ENCODE peak calls at places on chromosomes 13 and 19, in ten cellular contexts. Z, Q, U, H, S, A, K, O, P and V are unnamed samples. For H3K4me1, the result is how much of the 10 kb centered on the place peaks cover.

GRCh38 chr19:42066075-42066754 is 3.8 kb downstream of the GRIK5 start:
- DNase-seq in Z (no peak), K (no peak), P (no peak), U (peak), Q (no peak), H (no peak), O (peak), A (peak), S (no peak), V (no peak)

GRCh38 chr13:110713981-110714797 is 689 bp downstream of the ING1 start:
- DNase-seq in H (peak), K (peak), Z (peak), O (peak), U (peak), S (peak), A (peak), P (peak), Q (peak), V (peak)

GRCh38 chr13:104314926-104315535 is 1248.8 kb upstream of the SLC10A2 start:
- DNase-seq in K (no peak), A (no peak), Q (no peak), H (no peak), O (peak), U (peak), S (no peak), Z (peak), P (no peak), V (no peak)

GRCh38 chr19:11268783-11269267 is 6.5 kb upstream of the DOCK6 start:
- DNase-seq in O (peak), S (no peak), A (no peak), U (peak), Z (peak), K (peak), H (peak), P (peak), Q (peak), V (no peak)

GRCh38 chr19:19551862-19552192 is 13.8 kb downstream of the CILP2 start:
- DNase-seq in S (no peak), Q (no peak), U (peak), O (peak), Z (no peak), K (no peak), A (no peak), P (no peak), H (no peak), V (no peak)

GRCh38 chr19:31676271-31677004 is 327.2 kb upstream of the TSHZ3 start:
- DNase-seq in Q (no peak), Z (peak), U (no peak), H (no peak), K (no peak), P (no peak), S (no peak), O (peak), A (peak), V (no peak)

GRCh38 chr13:100546713-100547405 is 41.7 kb downstream of the GGACT start:
- DNase-seq in P (no peak), A (no peak), Z (no peak), K (no peak), Q (no peak), H (no peak), S (no peak), O (no peak), U (no peak), V (no peak)

GRCh38 chr13:47610687-47611086 is 390.4 kb downstream of the SUCLA2 start:
- DNase-seq in P (no peak), Q (no peak), H (no peak), Z (no peak), O (no peak), A (no peak), U (no peak), K (no peak), S (no peak), V (no peak)

GRCh38 chr13:94548382-94549240 is 47.3 kb downstream of the TGDS start:
- DNase-seq in Q (peak), H (peak), U (peak), K (peak), S (peak), A (peak), O (peak), P (peak), Z (no peak), V (peak)

GRCh38 chr13:106471957-106472543 is 63.4 kb downstream of the EFNB2 start:
- DNase-seq in A (peak), O (peak), K (peak), H (peak), Q (no peak), U (peak), S (peak), P (no peak), Z (peak), V (no peak)

GRCh38 chr13:32472194-32472621 is 44.3 kb upstream of the N4BP2L1 start:
- DNase-seq in Z (no peak), K (no peak), P (no peak), O (no peak), U (no peak), H (no peak), A (no peak), S (no peak), Q (no peak), V (no peak)

GRCh38 chr19:17686592-17687042 is 1.5 kb downstream of the UNC13A start:
- DNase-seq in O (peak), P (peak), A (peak), S (peak), Z (no peak), K (no peak), U (no peak), H (no peak), Q (peak), V (no peak)

GRCh38 chr13:41418027-41418426 is 39.3 kb upstream of the RGCC start:
- DNase-seq in P (no peak), U (peak), S (no peak), K (no peak), H (no peak), O (peak), A (no peak), Z (no peak), Q (no peak), V (no peak)

GRCh38 chr19:10187315-10187714 is 7.4 kb downstream of the DNMT1 start:
- DNase-seq in H (no peak), O (no peak), K (no peak), A (no peak), Q (no peak), U (no peak), P (no peak), S (no peak), Z (no peak), V (no peak)

GRCh38 chr19:23686622-23687423 is at the start of gene ZNF675:
- DNase-seq in U (peak), P (peak), H (peak), Q (peak), A (peak), S (peak), K (peak), Z (peak), O (peak), V (peak)

GRCh38 chr13:110266983-110267382 is 40.0 kb downstream of the COL4A1 start:
- DNase-seq in U (no peak), P (no peak), S (no peak), H (no peak), O (no peak), A (peak), K (peak), Q (no peak), Z (no peak), V (no peak)

GRCh38 chr19:48686103-48686502 is 9.7 kb upstream of the FUT2 start:
- DNase-seq in Q (no peak), H (peak), Z (no peak), O (no peak), U (no peak), A (no peak), K (no peak), P (no peak), S (no peak), V (no peak)

GRCh38 chr19:53696951-53697350 is 65.2 kb downstream of the DPRX start:
- DNase-seq in A (peak), O (peak), Q (no peak), K (no peak), P (no peak), Z (no peak), H (no peak), U (no peak), S (no peak), V (no peak)

GRCh38 chr13:70107498-70108271 is at the start of gene ATXN8OS:
- DNase-seq in P (no peak), S (peak), U (no peak), Q (no peak), H (no peak), A (peak), Z (peak), O (peak), K (no peak), V (no peak)

GRCh38 chr19:51002101-51002532 is 713 bp upstream of the KLK8 start:
- DNase-seq in Z (no peak), O (no peak), Q (no peak), S (no peak), H (no peak), A (peak), K (no peak), P (no peak), U (no peak), V (no peak)

GRCh38 chr13:37602743-37603381 is 4.3 kb upstream of the POSTN start:
- DNase-seq in Q (no peak), O (peak), S (no peak), H (peak), U (peak), K (no peak), P (no peak), Z (no peak), A (no peak), V (no peak)

GRCh38 chr19:10468133-10468532 is 35.0 kb downstream of the KEAP1 start:
- DNase-seq in P (no peak), Z (no peak), A (peak), U (no peak), H (no peak), S (no peak), Q (no peak), O (no peak), K (no peak), V (no peak)

GRCh38 chr13:96090240-96091101 is 564 bp downstream of the HS6ST3 start:
- DNase-seq in A (peak), S (peak), H (no peak), P (peak), O (peak), K (peak), Z (no peak), Q (peak), U (no peak), V (no peak)

GRCh38 chr13:112169941-112170822 is 103.2 kb downstream of the SOX1 start:
- DNase-seq in S (peak), H (no peak), A (no peak), Z (no peak), P (no peak), Q (no peak), K (no peak), U (no peak), O (no peak), V (no peak)

GRCh38 chr19:42658148-42658547 is 63.4 kb upstream of the CEACAM8 start:
- DNase-seq in O (peak), S (no peak), Q (no peak), A (no peak), P (no peak), Z (no peak), H (no peak), K (no peak), U (peak), V (no peak)

GRCh38 chr13:109182777-109183465 is 553.5 kb downstream of the MYO16 start:
- DNase-seq in Q (no peak), O (peak), S (no peak), H (no peak), U (peak), P (no peak), K (no peak), Z (no peak), A (peak), V (no peak)

GRCh38 chr19:12543855-12544254 is 7.4 kb downstream of the ZNF564 start:
- DNase-seq in K (no peak), A (no peak), Z (peak), O (peak), H (no peak), P (no peak), S (no peak), Q (no peak), U (no peak), V (no peak)

GRCh38 chr13:39209731-39210633 is 171.7 kb downstream of the NHLRC3 start:
- DNase-seq in P (no peak), Z (no peak), U (peak), K (no peak), Q (no peak), H (no peak), A (no peak), O (peak), S (no peak), V (no peak)

GRCh38 chr13:104477256-104477655 is 1411.0 kb upstream of the SLC10A2 start:
- DNase-seq in K (no peak), Z (peak), Q (no peak), H (no peak), O (peak), U (no peak), A (no peak), P (no peak), S (no peak), V (no peak)

GRCh38 chr19:31502536-31503170 is 153.4 kb upstream of the TSHZ3 start:
- DNase-seq in P (no peak), O (no peak), Z (no peak), K (no peak), A (no peak), S (no peak), H (no peak), U (no peak), Q (no peak), V (no peak)

GRCh38 chr13:101178394-101178793 is 237.9 kb downstream of the NALCN start:
- DNase-seq in K (no peak), O (no peak), H (no peak), U (peak), Q (no peak), S (no peak), A (no peak), P (no peak), Z (no peak), V (no peak)

GRCh38 chr19:14091086-14091884 is 734 bp upstream of the SAMD1 start:
- DNase-seq in Z (peak), O (peak), Q (peak), H (peak), S (peak), K (peak), A (peak), P (no peak), U (peak), V (peak)

GRCh38 chr19:19338082-19338481 is 17.5 kb downstream of the MAU2 start:
- DNase-seq in Q (no peak), A (no peak), O (peak), Z (peak), P (no peak), K (no peak), U (peak), H (no peak), S (no peak), V (no peak)

GRCh38 chr13:28584873-28585317 is 74.0 kb upstream of the POMP start:
- DNase-seq in O (peak), A (no peak), S (no peak), P (no peak), H (no peak), U (peak), Z (no peak), Q (no peak), K (no peak), V (no peak)

GRCh38 chr13:95087746-95088305 is 213.4 kb downstream of the ABCC4 start:
- DNase-seq in Q (no peak), A (no peak), P (no peak), S (no peak), Z (peak), K (no peak), O (peak), H (peak), U (peak), V (no peak)

GRCh38 chr13:93903909-93904308 is 575.6 kb downstream of the DCT start:
- DNase-seq in U (peak), S (no peak), Z (no peak), P (no peak), K (no peak), Q (no peak), H (no peak), O (peak), A (no peak), V (no peak)

GRCh38 chr13:30735025-30735967 is at the start of gene ALOX5AP:
- DNase-seq in O (no peak), Q (no peak), Z (no peak), P (no peak), S (no peak), U (no peak), H (no peak), K (no peak), A (no peak), V (no peak)

GRCh38 chr13:48950507-48950886 is 25.2 kb upstream of the FNDC3A start:
- DNase-seq in Z (peak), Q (no peak), U (peak), H (peak), K (no peak), A (no peak), S (no peak), O (peak), P (no peak), V (no peak)

GRCh38 chr19:48933382-48933932 is at the start of gene DHDH:
- DNase-seq in Q (peak), P (peak), H (peak), O (peak), S (peak), U (peak), A (peak), K (peak), Z (peak), V (peak)

GRCh38 chr19:17210296-17210695 is 4.9 kb upstream of the USE1 start:
- DNase-seq in H (no peak), O (no peak), S (no peak), K (no peak), A (no peak), Z (no peak), Q (no peak), P (no peak), U (peak), V (no peak)

GRCh38 chr13:98773053-98773452 is 20.6 kb upstream of the SLC15A1 start:
- DNase-seq in U (no peak), O (no peak), Q (no peak), S (no peak), Z (no peak), A (peak), H (no peak), P (no peak), K (no peak), V (no peak)
- H3K27ac ChIP-seq in U (no peak), O (no peak), Q (no peak), S (no peak), Z (no peak), A (no peak), H (no peak), P (no peak), K (no peak), V (no peak)

GRCh38 chr19:55157064-55157908 is at the start of gene TNNI3:
- DNase-seq in H (no peak), S (no peak), A (no peak), O (no peak), U (no peak), Q (no peak), P (peak), Z (no peak), K (no peak), V (no peak)

GRCh38 chr19:55158423-55158822 is 891 bp upstream of the TNNI3 start:
- DNase-seq in Q (no peak), S (no peak), A (no peak), K (no peak), Z (no peak), H (no peak), O (no peak), U (no peak), P (no peak), V (no peak)

GRCh38 chr19:55153652-55154264 is 3.8 kb downstream of the TNNI3 start:
- DNase-seq in U (no peak), H (no peak), Q (no peak), O (no peak), P (no peak), K (no peak), Z (no peak), A (no peak), S (no peak), V (no peak)

GRCh38 chr19:55158848-55159793 is 1.6 kb upstream of the TNNI3 start:
- DNase-seq in U (no peak), K (no peak), A (no peak), P (peak), O (no peak), S (no peak), Z (no peak), Q (no peak), H (no peak), V (no peak)

GRCh38 chr19:55156202-55157063 is 1.1 kb downstream of the TNNI3 start:
- DNase-seq in U (peak), S (no peak), Z (peak), H (peak), Q (peak), P (peak), A (peak), O (peak), K (no peak), V (no peak)
- H3K4me3 ChIP-seq in U (no peak), S (no peak), Z (peak), H (peak), Q (no peak), P (peak), A (peak), O (no peak), K (no peak), V (no peak)

GRCh38 chr13:35768126-35768525 is 291.6 kb upstream of the MAB21L1 start:
- DNase-seq in O (no peak), H (no peak), Z (no peak), P (no peak), S (no peak), K (no peak), U (no peak), A (no peak), Q (no peak), V (no peak)
- H3K4me1 ChIP-seq in O (under half), H (under half), Z (under half), P (under half), S (under half), K (under half), U (under half), A (under half), Q (under half), V (under half)

GRCh38 chr19:802888-803561 is 5.8 kb downstream of the PTBP1 start:
- DNase-seq in U (no peak), A (peak), Z (no peak), H (no peak), O (peak), S (no peak), P (no peak), Q (no peak), K (no peak), V (no peak)
- H3K27ac ChIP-seq in U (no peak), A (peak), Z (no peak), H (peak), O (peak), S (no peak), P (peak), Q (no peak), K (no peak), V (no peak)

GRCh38 chr19:46697142-46697960 is 19.6 kb downstream of the PRKD2 start:
- DNase-seq in S (peak), K (peak), O (peak), Z (no peak), U (peak), H (no peak), P (peak), A (peak), Q (peak), V (no peak)
- H3K4me3 ChIP-seq in S (no peak), K (peak), O (no peak), Z (no peak), U (no peak), H (no peak), P (peak), A (peak), Q (no peak), V (no peak)

GRCh38 chr19:5076440-5077208 is 107.7 kb downstream of the KDM4B start:
- DNase-seq in A (no peak), S (no peak), H (no peak), U (no peak), K (no peak), P (no peak), Z (no peak), Q (no peak), O (no peak), V (no peak)
- H3K4me1 ChIP-seq in A (under half), S (under half), H (under half), U (under half), K (under half), P (under half), Z (under half), Q (under half), O (under half), V (under half)

GRCh38 chr19:46741447-46741846 is 4.4 kb upstream of the FKRP start:
- DNase-seq in Q (no peak), K (no peak), Z (no peak), O (no peak), U (no peak), P (no peak), H (no peak), A (peak), S (no peak), V (no peak)
- H3K27ac ChIP-seq in Q (no peak), K (no peak), Z (no peak), O (no peak), U (no peak), P (no peak), H (no peak), A (peak), S (no peak), V (no peak)

GRCh38 chr19:39540333-39540673 is 342 bp upstream of the EID2 start:
- DNase-seq in U (no peak), Z (no peak), K (no peak), H (no peak), P (no peak), S (no peak), O (no peak), A (no peak), Q (no peak), V (no peak)
- H3K4me3 ChIP-seq in U (no peak), Z (no peak), K (no peak), H (no peak), P (peak), S (no peak), O (peak), A (peak), Q (no peak), V (peak)